ENCODE peak calls at places on chromosomes 6 and 20, in four cellular contexts. One of them, this sample, is unnamed.

GRCh38 chr6:52557389-52558265 is 19.2 kb downstream of the TRAM2 start:
- DNase-seq in neuronal stem cell: no peak
- DNase-seq in mesenchymal stem cell: peak
- DNase-seq in H9: peak
- DNase-seq in this sample: no peak

GRCh38 chr6:122049341-122049740 is 350.1 kb upstream of the HSF2 start:
- DNase-seq in neuronal stem cell: no peak
- DNase-seq in mesenchymal stem cell: peak
- DNase-seq in H9: no peak
- DNase-seq in this sample: peak

GRCh38 chr20:3876676-3877075 is 12.5 kb upstream of the PANK2 start:
- DNase-seq in neuronal stem cell: no peak
- DNase-seq in mesenchymal stem cell: no peak
- DNase-seq in H9: no peak
- DNase-seq in this sample: no peak

GRCh38 chr6:8236956-8237355 is 134.6 kb upstream of the EEF1E1 start:
- DNase-seq in neuronal stem cell: no peak
- DNase-seq in mesenchymal stem cell: no peak
- DNase-seq in H9: no peak
- DNase-seq in this sample: no peak

GRCh38 chr6:148700713-148701392 is 46.0 kb upstream of the UST start:
- DNase-seq in neuronal stem cell: peak
- DNase-seq in mesenchymal stem cell: peak
- DNase-seq in H9: no peak
- DNase-seq in this sample: peak

GRCh38 chr6:31948753-31949413 is 3.0 kb downstream of the CFB start:
- DNase-seq in neuronal stem cell: no peak
- DNase-seq in mesenchymal stem cell: no peak
- DNase-seq in H9: no peak
- DNase-seq in this sample: peak

GRCh38 chr6:37625591-37626374 is 71.9 kb downstream of the MDGA1 start:
- DNase-seq in neuronal stem cell: no peak
- DNase-seq in mesenchymal stem cell: no peak
- DNase-seq in H9: peak
- DNase-seq in this sample: peak

GRCh38 chr20:10076126-10077080 is 41.6 kb downstream of the ANKEF1 start:
- DNase-seq in neuronal stem cell: no peak
- DNase-seq in mesenchymal stem cell: no peak
- DNase-seq in H9: no peak
- DNase-seq in this sample: no peak

GRCh38 chr6:105639124-105639523 is 236.2 kb upstream of the PREP start:
- DNase-seq in neuronal stem cell: no peak
- DNase-seq in mesenchymal stem cell: no peak
- DNase-seq in H9: no peak
- DNase-seq in this sample: no peak

GRCh38 chr20:57968111-57968510 is 258.3 kb upstream of the PMEPA1 start:
- DNase-seq in neuronal stem cell: no peak
- DNase-seq in mesenchymal stem cell: no peak
- DNase-seq in H9: no peak
- DNase-seq in this sample: peak

GRCh38 chr6:20657274-20657800 is 123.1 kb downstream of the CDKAL1 start:
- DNase-seq in neuronal stem cell: no peak
- DNase-seq in mesenchymal stem cell: no peak
- DNase-seq in H9: no peak
- DNase-seq in this sample: no peak

GRCh38 chr6:134079406-134079921 is 27.0 kb upstream of the SLC2A12 start:
- DNase-seq in neuronal stem cell: no peak
- DNase-seq in mesenchymal stem cell: no peak
- DNase-seq in H9: no peak
- DNase-seq in this sample: no peak

GRCh38 chr6:24858154-24858801 is 59.6 kb upstream of the ARMH2 start:
- DNase-seq in neuronal stem cell: no peak
- DNase-seq in mesenchymal stem cell: peak
- DNase-seq in H9: no peak
- DNase-seq in this sample: no peak

GRCh38 chr20:63129991-63130653 is 85.8 kb downstream of the YTHDF1 start:
- DNase-seq in neuronal stem cell: no peak
- DNase-seq in mesenchymal stem cell: no peak
- DNase-seq in H9: peak
- DNase-seq in this sample: no peak

GRCh38 chr6:2528156-2528555 is 222.6 kb downstream of the MYLK4 start:
- DNase-seq in neuronal stem cell: no peak
- DNase-seq in mesenchymal stem cell: no peak
- DNase-seq in H9: no peak
- DNase-seq in this sample: no peak

GRCh38 chr6:2196079-2196679 is 49.2 kb downstream of the GMDS start:
- DNase-seq in neuronal stem cell: peak
- DNase-seq in mesenchymal stem cell: peak
- DNase-seq in H9: no peak
- DNase-seq in this sample: peak

GRCh38 chr6:36467625-36468024 is 24.8 kb downstream of the KCTD20 start:
- DNase-seq in neuronal stem cell: no peak
- DNase-seq in mesenchymal stem cell: no peak
- DNase-seq in H9: no peak
- DNase-seq in this sample: no peak

GRCh38 chr6:42441661-42442081 is 10.1 kb downstream of the TRERF1 start:
- DNase-seq in neuronal stem cell: peak
- DNase-seq in mesenchymal stem cell: peak
- DNase-seq in H9: peak
- DNase-seq in this sample: peak

GRCh38 chr20:63706852-63707557 is 771 bp downstream of the ARFRP1 start:
- DNase-seq in neuronal stem cell: no peak
- DNase-seq in mesenchymal stem cell: peak
- DNase-seq in H9: peak
- DNase-seq in this sample: no peak

GRCh38 chr6:99013145-99013544 is 65.4 kb upstream of the FBXL4 start:
- DNase-seq in neuronal stem cell: no peak
- DNase-seq in mesenchymal stem cell: peak
- DNase-seq in H9: no peak
- DNase-seq in this sample: peak

GRCh38 chr6:125866433-125866832 is 75.7 kb downstream of the NCOA7 start:
- DNase-seq in neuronal stem cell: no peak
- DNase-seq in mesenchymal stem cell: no peak
- DNase-seq in H9: no peak
- DNase-seq in this sample: no peak

GRCh38 chr6:8499540-8499939 is 64.2 kb upstream of the SLC35B3 start:
- DNase-seq in neuronal stem cell: peak
- DNase-seq in mesenchymal stem cell: no peak
- DNase-seq in H9: no peak
- DNase-seq in this sample: peak

GRCh38 chr6:31453259-31453658 is 44.7 kb upstream of the MICB start:
- DNase-seq in neuronal stem cell: no peak
- DNase-seq in mesenchymal stem cell: no peak
- DNase-seq in H9: no peak
- DNase-seq in this sample: no peak

GRCh38 chr6:138979813-138980668 is 8.0 kb downstream of the REPS1 start:
- DNase-seq in neuronal stem cell: no peak
- DNase-seq in mesenchymal stem cell: no peak
- DNase-seq in H9: no peak
- DNase-seq in this sample: no peak

GRCh38 chr20:37007898-37008649 is 56.6 kb upstream of the SAMHD1 start:
- DNase-seq in neuronal stem cell: no peak
- DNase-seq in mesenchymal stem cell: peak
- DNase-seq in H9: no peak
- DNase-seq in this sample: peak

GRCh38 chr20:19252670-19253120 is 40.3 kb downstream of the SLC24A3 start:
- DNase-seq in neuronal stem cell: no peak
- DNase-seq in mesenchymal stem cell: peak
- DNase-seq in H9: no peak
- DNase-seq in this sample: peak

GRCh38 chr6:83590413-83590812 is 78.1 kb downstream of the PRSS35 start:
- DNase-seq in neuronal stem cell: no peak
- DNase-seq in mesenchymal stem cell: peak
- DNase-seq in H9: no peak
- DNase-seq in this sample: no peak

GRCh38 chr6:161227004-161227950 is 46.6 kb downstream of the AGPAT4 start:
- DNase-seq in neuronal stem cell: no peak
- DNase-seq in mesenchymal stem cell: no peak
- DNase-seq in H9: no peak
- DNase-seq in this sample: no peak

GRCh38 chr6:98212468-98212867 is 621.9 kb upstream of the POU3F2 start:
- DNase-seq in neuronal stem cell: no peak
- DNase-seq in mesenchymal stem cell: no peak
- DNase-seq in H9: no peak
- DNase-seq in this sample: no peak

GRCh38 chr6:46263709-46264091 is 92.9 kb upstream of the ENPP5 start:
- DNase-seq in neuronal stem cell: no peak
- DNase-seq in mesenchymal stem cell: peak
- DNase-seq in H9: no peak
- DNase-seq in this sample: no peak

GRCh38 chr6:140344149-140344913 is 969.9 kb upstream of the CITED2 start:
- DNase-seq in neuronal stem cell: no peak
- DNase-seq in mesenchymal stem cell: peak
- DNase-seq in H9: no peak
- DNase-seq in this sample: peak

GRCh38 chr6:149118737-149119653 is 198.5 kb upstream of the TAB2 start:
- DNase-seq in neuronal stem cell: no peak
- DNase-seq in mesenchymal stem cell: no peak
- DNase-seq in H9: no peak
- DNase-seq in this sample: no peak

GRCh38 chr6:135088818-135089809 is 34.5 kb upstream of the HBS1L start:
- DNase-seq in neuronal stem cell: no peak
- DNase-seq in mesenchymal stem cell: peak
- DNase-seq in H9: no peak
- DNase-seq in this sample: peak

GRCh38 chr6:89970609-89971337 is 76.5 kb downstream of the GJA10 start:
- DNase-seq in neuronal stem cell: peak
- DNase-seq in mesenchymal stem cell: peak
- DNase-seq in H9: no peak
- DNase-seq in this sample: peak

GRCh38 chr6:170438402-170438753 is 114.7 kb downstream of the PSMB1 start:
- DNase-seq in neuronal stem cell: peak
- DNase-seq in mesenchymal stem cell: peak
- DNase-seq in H9: peak
- DNase-seq in this sample: peak
- H2BK12ac ChIP-seq in neuronal stem cell: no peak
- H2BK12ac ChIP-seq in mesenchymal stem cell: peak
- H2BK12ac ChIP-seq in H9: no peak
- H2BK12ac ChIP-seq in this sample: no peak

GRCh38 chr6:111033628-111034289 is 51.9 kb downstream of the RPF2 start:
- DNase-seq in neuronal stem cell: no peak
- DNase-seq in mesenchymal stem cell: no peak
- DNase-seq in H9: peak
- DNase-seq in this sample: no peak
- H2AK5ac ChIP-seq in neuronal stem cell: no peak
- H2AK5ac ChIP-seq in mesenchymal stem cell: no peak
- H2AK5ac ChIP-seq in H9: no peak
- H2AK5ac ChIP-seq in this sample: no peak

GRCh38 chr6:128520436-128521301 is at the start of gene PTPRK:
- DNase-seq in neuronal stem cell: peak
- DNase-seq in mesenchymal stem cell: peak
- DNase-seq in H9: peak
- DNase-seq in this sample: peak
- H2BK12ac ChIP-seq in neuronal stem cell: peak
- H2BK12ac ChIP-seq in mesenchymal stem cell: peak
- H2BK12ac ChIP-seq in H9: peak
- H2BK12ac ChIP-seq in this sample: peak

DNA sequence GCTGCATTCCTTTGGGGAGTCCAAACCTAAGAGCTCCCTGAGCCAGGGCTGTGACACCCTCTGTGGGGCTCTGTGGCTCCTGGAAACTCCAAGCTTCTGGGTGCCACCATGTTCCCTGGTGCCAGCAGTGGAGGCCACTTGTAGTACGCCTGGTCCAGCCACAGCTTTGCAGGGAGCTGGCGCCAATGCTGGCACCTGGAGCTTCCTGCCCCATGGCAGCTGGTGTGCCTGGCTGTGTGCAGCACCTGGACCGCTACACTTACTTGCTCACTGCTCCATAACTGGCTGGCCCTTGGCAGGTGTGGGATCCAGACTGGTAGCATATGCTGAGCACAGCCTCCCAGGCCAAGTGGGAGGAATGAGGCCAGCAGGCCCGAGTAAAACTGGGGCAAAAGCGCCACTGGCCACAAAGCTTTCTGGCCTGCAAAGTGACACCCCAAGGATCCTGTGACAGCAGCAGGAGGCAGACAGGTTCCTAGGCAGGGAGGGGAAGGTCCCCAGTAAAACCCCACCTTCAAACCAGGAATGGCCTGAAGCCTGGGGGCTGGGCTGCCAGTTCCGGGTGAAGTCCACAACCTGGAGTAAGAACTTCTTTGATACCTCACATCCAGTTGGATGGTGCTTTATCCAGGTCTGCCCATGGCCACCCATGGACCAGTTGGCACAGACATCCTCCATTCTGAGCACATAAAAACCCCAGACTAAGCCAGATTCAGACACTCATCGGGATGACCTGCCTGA is 461.0 kb downstream of the TBC1D32 start:
- DNase-seq in neuronal stem cell: no peak
- DNase-seq in mesenchymal stem cell: no peak
- DNase-seq in H9: peak
- DNase-seq in this sample: no peak
- H2AK5ac ChIP-seq in neuronal stem cell: no peak
- H2AK5ac ChIP-seq in mesenchymal stem cell: no peak
- H2AK5ac ChIP-seq in H9: no peak
- H2AK5ac ChIP-seq in this sample: no peak

This sample was measured in trophoblast cell.